ENCODE peak calls at places on chromosomes 12 and 14, in nine cellular contexts. F is lung; Q is activated naive CD4-positive, alpha-beta T cell treated with anti-CD3 and anti-CD28 coated beads, Interleukin-2, amount 50 U/mL, for 72 hours; G is HFFc6; A is stimulated activated CD4-positive, alpha-beta T cell treated with anti-CD3 and anti-CD28 coated beads, TNF-alpha, amount 100 ng/mL, for 24 hours; I is amniotic stem cell; N is NCI-H2081; R is right atrium auricular region; J is NT2/D1. C is an unnamed sample.

GRCh38 chr12:27289414-27289813 is 43.2 kb upstream of the BMAL2 start:
- DNase-seq in N (no peak), Q (no peak), I (no peak), R (no peak), A (no peak), G (no peak), F (no peak), J (no peak), C (no peak)

GRCh38 chr12:125340791-125341190 is 275.6 kb downstream of the AACS start:
- DNase-seq in R (peak; percentile 59), I (peak; percentile 92), J (no peak), N (peak; percentile 20), G (peak; percentile 35), F (no peak), A (no peak), Q (no peak), C (peak; percentile 14)

GRCh38 chr14:75274899-75275569 is 3.6 kb upstream of the FOS start:
- DNase-seq in I (no peak), Q (no peak), R (peak; percentile 85), A (no peak), J (no peak), G (no peak), F (peak; percentile 66), N (no peak), C (no peak)

GRCh38 chr12:85669911-85670310 is 166.3 kb downstream of the RASSF9 start:
- DNase-seq in J (no peak), N (no peak), Q (no peak), R (no peak), F (no peak), A (no peak), G (no peak), I (no peak), C (no peak)

GRCh38 chr14:105086833-105087307 is 21.6 kb upstream of the GPR132 start:
- DNase-seq in A (peak; percentile 69), J (no peak), I (peak; percentile 58), Q (peak; percentile 90), G (peak; percentile 77), N (peak; percentile 72), R (no peak), F (peak; percentile 75), C (no peak)

GRCh38 chr14:90179809-90180779 is 76.3 kb upstream of the PSMC1 start:
- DNase-seq in R (no peak), G (no peak), J (no peak), N (no peak), F (no peak), I (no peak), A (no peak), Q (no peak), C (no peak)

GRCh38 chr12:57737467-57738141 is 938 bp downstream of the AGAP2 start:
- DNase-seq in R (no peak), N (peak; percentile 42), I (no peak), F (no peak), G (no peak), J (no peak), Q (no peak), A (no peak), C (no peak)

GRCh38 chr12:74105434-74105833 is 432.2 kb upstream of the ATXN7L3B start:
- DNase-seq in Q (no peak), A (no peak), I (no peak), G (no peak), J (no peak), N (no peak), R (no peak), F (no peak), C (no peak)

GRCh38 chr12:33265037-33265436 is 174.6 kb downstream of the SYT10 start:
- DNase-seq in N (no peak), G (no peak), F (no peak), I (no peak), R (no peak), Q (no peak), A (no peak), J (peak; percentile 93), C (no peak)

GRCh38 chr14:94011795-94012194 is 14.3 kb upstream of the OTUB2 start:
- DNase-seq in J (no peak), R (no peak), G (peak; percentile 41), F (no peak), Q (no peak), A (no peak), I (no peak), N (no peak), C (no peak)

GRCh38 chr12:2924019-2924418 is 33.3 kb downstream of the TULP3 start:
- DNase-seq in A (no peak), F (no peak), Q (no peak), G (peak; percentile 4), I (no peak), J (no peak), N (no peak), R (no peak), C (no peak)

GRCh38 chr14:53011053-53011462 is 60.2 kb upstream of the FERMT2 start:
- DNase-seq in F (peak; percentile 66), I (peak; percentile 51), Q (no peak), J (peak; percentile 75), R (peak; percentile 92), A (no peak), N (no peak), G (peak; percentile 96), C (peak; percentile 91)

GRCh38 chr14:91754819-91755218 is 22.9 kb upstream of the CATSPERB start:
- DNase-seq in F (no peak), A (no peak), Q (no peak), J (no peak), R (no peak), G (no peak), N (peak; percentile 41), I (no peak), C (peak; percentile 85)

GRCh38 chr12:104513681-104514080 is 56.9 kb downstream of the CHST11 start:
- DNase-seq in I (no peak), R (no peak), J (no peak), N (no peak), G (no peak), Q (no peak), A (no peak), F (no peak), C (no peak)

GRCh38 chr12:6925543-6926279 is 2.0 kb upstream of the ATN1 start:
- DNase-seq in G (peak; percentile 88), R (peak; percentile 84), N (peak; percentile 45), Q (no peak), J (peak; percentile 92), A (no peak), F (peak; percentile 76), I (peak; percentile 85), C (peak; percentile 76)

GRCh38 chr12:38157274-38157932 is 159.2 kb upstream of the ALG10B start:
- DNase-seq in F (no peak), G (no peak), R (no peak), J (no peak), N (no peak), Q (no peak), I (no peak), A (no peak), C (no peak)

GRCh38 chr12:30106204-30106603 is 322.5 kb upstream of the TMTC1 start:
- DNase-seq in Q (no peak), J (no peak), A (no peak), N (no peak), G (no peak), R (no peak), I (no peak), F (no peak), C (no peak)

GRCh38 chr12:4269279-4269991 is 4.1 kb upstream of the CCND2 start:
- DNase-seq in G (no peak), R (peak; percentile 81), N (no peak), I (no peak), A (peak; percentile 92), F (peak; percentile 84), J (peak; percentile 93), Q (peak; percentile 91), C (no peak)

GRCh38 chr14:83044001-83044400 is 1510.3 kb upstream of the SEL1L start:
- DNase-seq in I (no peak), Q (no peak), A (no peak), N (no peak), G (no peak), R (no peak), J (no peak), F (no peak), C (no peak)

C was measured in retinal pigment epithelial cell.